ENCODE peak calls at places on chromosomes 12 and 14, in ten cellular contexts. C is MCF 10A, R is kidney epithelial cell, S is progenitor cell of endocrine pancreas, P is fibroblast of the conjunctiva, B is endothelial cell, G is AG09319, H is tibial artery, Z is psoas muscle, N is NCI-H748 treated with DMSO at 0.1 percent for 48 hours. V is an unnamed sample.

GRCh38 chr12:21476949-21477348 is 24.5 kb downstream of the RECQL start:
- DNase-seq in B (no peak), G (no peak), P (peak), Z (no peak), N (no peak), S (no peak), H (no peak), C (peak), R (peak), V (no peak)

GRCh38 chr12:51028126-51028810 is 2.1 kb upstream of the SLC11A2 start:
- DNase-seq in S (no peak), G (no peak), N (peak), H (no peak), R (no peak), Z (no peak), P (peak), C (peak), B (no peak), V (no peak)

GRCh38 chr12:53219116-53219955 is 12.3 kb upstream of the ITGB7 start:
- DNase-seq in S (no peak), H (peak), C (peak), B (no peak), Z (peak), N (no peak), P (no peak), R (no peak), G (no peak), V (no peak)

GRCh38 chr14:31943217-31943616 is 133.9 kb upstream of the ARHGAP5 start:
- DNase-seq in Z (no peak), R (no peak), S (no peak), P (no peak), H (no peak), C (no peak), G (no peak), N (no peak), B (no peak), V (no peak)

GRCh38 chr14:95456281-95456680 is 60.2 kb downstream of the SYNE3 start:
- DNase-seq in S (no peak), B (no peak), G (no peak), C (no peak), Z (no peak), R (no peak), N (no peak), H (no peak), P (no peak), V (no peak)

GRCh38 chr12:56256326-56256960 is 1.7 kb downstream of the ANKRD52 start:
- DNase-seq in Z (peak), C (peak), P (peak), H (no peak), S (no peak), B (no peak), G (no peak), N (no peak), R (no peak), V (no peak)

GRCh38 chr14:72679106-72679505 is 214.8 kb downstream of the DPF3 start:
- DNase-seq in S (no peak), C (no peak), R (no peak), H (no peak), P (no peak), N (no peak), Z (peak), G (no peak), B (no peak), V (no peak)

GRCh38 chr14:66649515-66649914 is 141.6 kb downstream of the GPHN start:
- DNase-seq in G (no peak), H (no peak), B (no peak), R (no peak), S (no peak), P (no peak), Z (no peak), N (no peak), C (no peak), V (no peak)

GRCh38 chr14:68704736-68705720 is 87.8 kb downstream of the ZFP36L1 start:
- DNase-seq in Z (peak), G (no peak), N (no peak), R (no peak), H (peak), P (no peak), C (peak), S (no peak), B (no peak), V (no peak)

GRCh38 chr12:93813181-93813580 is 136.0 kb downstream of the CRADD start:
- DNase-seq in H (no peak), P (no peak), S (no peak), Z (no peak), R (no peak), G (no peak), N (no peak), C (no peak), B (no peak), V (no peak)

GRCh38 chr14:72975776-72976175 is 49.5 kb downstream of the DCAF4 start:
- DNase-seq in Z (no peak), P (no peak), S (no peak), G (no peak), B (no peak), C (no peak), R (no peak), H (no peak), N (no peak), V (no peak)

GRCh38 chr14:91361236-91361811 is 56.3 kb downstream of the CCDC88C start:
- DNase-seq in N (peak), H (no peak), Z (no peak), G (no peak), P (no peak), R (no peak), C (peak), S (no peak), B (no peak), V (no peak)

GRCh38 chr12:76878045-76878898 is 547 bp downstream of the CSRP2 start:
- DNase-seq in G (no peak), B (peak), N (peak), P (no peak), R (no peak), C (peak), Z (peak), S (peak), H (peak), V (no peak)

GRCh38 chr14:75147423-75148071 is 20.7 kb upstream of the NEK9 start:
- DNase-seq in C (peak), H (peak), N (no peak), P (peak), G (peak), S (peak), R (no peak), B (peak), Z (peak), V (no peak)

GRCh38 chr14:62133776-62134175 is 371.6 kb downstream of the SNAPC1 start:
- DNase-seq in C (no peak), S (no peak), G (no peak), P (no peak), R (no peak), B (no peak), H (no peak), N (no peak), Z (no peak), V (no peak)

GRCh38 chr12:49536526-49537195 is 2.2 kb upstream of the KCNH3 start:
- DNase-seq in H (no peak), G (no peak), S (no peak), N (no peak), B (no peak), Z (no peak), C (no peak), P (no peak), R (no peak), V (no peak)

GRCh38 chr12:116200812-116201211 is 76.7 kb downstream of the MED13L start:
- DNase-seq in B (no peak), C (no peak), S (no peak), G (peak), Z (no peak), P (no peak), R (no peak), N (no peak), H (no peak), V (no peak)

GRCh38 chr14:103288076-103288766 is 45.8 kb upstream of the EIF5 start:
- DNase-seq in H (no peak), S (no peak), N (no peak), B (no peak), G (no peak), R (no peak), Z (no peak), C (no peak), P (no peak), V (no peak)